ENCODE peak calls at places on chromosomes 16 and 17, in six cellular contexts. J is memory B cell; T is stimulated activated CD8-positive, alpha-beta memory T cell treated with anti-CD3 and anti-CD28 coated beads, Interleukin-4, amount 100 ng/mL, for 4 hours; P is GM04504; D is NCI-H748 treated with DMSO at 0.1 percent for 48 hours; F is stimulated activated CD4-positive, alpha-beta T cell treated with anti-CD3 and anti-CD28 coated beads, Interleukin-15, amount 100 ng/mL, for 1 hour. B is an unnamed sample.

GRCh38 chr17:54221499-54221898 is 398.8 kb downstream of the KIF2B start:
- DNase-seq in J (no peak), F (no peak), D (no peak), P (no peak), T (no peak), B (no peak)

GRCh38 chr16:79658301-79659001 is 57.9 kb upstream of the MAF start:
- DNase-seq in F (no peak), D (peak; percentile 78), P (no peak), J (no peak), T (no peak), B (peak; percentile 16)

GRCh38 chr16:28014851-28015250 is 48.7 kb downstream of the GSG1L start:
- DNase-seq in F (no peak), P (no peak), T (no peak), D (no peak), J (no peak), B (no peak)

GRCh38 chr17:72380120-72380519 is 259.3 kb downstream of the SOX9 start:
- DNase-seq in T (no peak), F (no peak), P (no peak), D (no peak), J (no peak), B (no peak)

GRCh38 chr17:59330314-59330942 is 1.0 kb upstream of the YPEL2 start:
- DNase-seq in T (no peak), D (no peak), J (no peak), F (no peak), P (no peak), B (peak; percentile 17)

GRCh38 chr16:27402964-27403600 is 1.1 kb downstream of the IL21R start:
- DNase-seq in F (no peak), P (no peak), T (no peak), D (no peak), J (peak; percentile 66), B (no peak)

GRCh38 chr17:75624714-75625345 is 8.4 kb upstream of the SMIM5 start:
- DNase-seq in T (no peak), J (no peak), D (no peak), P (no peak), F (no peak), B (no peak)

GRCh38 chr17:67602974-67603373 is 114.8 kb upstream of the NOL11 start:
- DNase-seq in P (peak; percentile 20), T (no peak), F (no peak), D (peak; percentile 55), J (no peak), B (peak; percentile 59)

GRCh38 chr17:33330877-33331276 is 37.8 kb upstream of the ASIC2 start:
- DNase-seq in J (no peak), F (no peak), T (no peak), P (no peak), D (no peak), B (no peak)

B was measured in adipocyte.